ENCODE peak calls at places on chromosomes 12 and 14, in four cellular contexts. One of them, this sample, is unnamed.

GRCh38 chr14:45377201-45377600 is 124.2 kb upstream of the MIS18BP1 start:
- DNase-seq in astrocyte of the spinal cord: no peak
- DNase-seq in heart right ventricle: no peak
- DNase-seq in HL-60: no peak
- DNase-seq in this sample: no peak

GRCh38 chr12:3311027-3311402 is 180.0 kb upstream of the PRMT8 start:
- DNase-seq in heart right ventricle: no peak
- DNase-seq in HL-60: no peak
- DNase-seq in astrocyte of the spinal cord: peak; percentile 13
- DNase-seq in this sample: no peak

GRCh38 chr12:107126688-107127481 is 33.5 kb upstream of the CRY1 start:
- DNase-seq in HL-60: no peak
- DNase-seq in astrocyte of the spinal cord: peak; percentile 12
- DNase-seq in heart right ventricle: no peak
- DNase-seq in this sample: no peak

GRCh38 chr14:71646518-71646917 is 285.7 kb upstream of the RGS6 start:
- DNase-seq in heart right ventricle: no peak
- DNase-seq in astrocyte of the spinal cord: no peak
- DNase-seq in HL-60: no peak
- DNase-seq in this sample: no peak

GRCh38 chr14:35867280-35867629 is 41.1 kb downstream of the BRMS1L start:
- DNase-seq in heart right ventricle: no peak
- DNase-seq in HL-60: no peak
- DNase-seq in astrocyte of the spinal cord: no peak
- DNase-seq in this sample: no peak

GRCh38 chr12:2535583-2536187 is 259.1 kb upstream of the FKBP4 start:
- DNase-seq in HL-60: no peak
- DNase-seq in astrocyte of the spinal cord: peak; percentile 3
- DNase-seq in heart right ventricle: no peak
- DNase-seq in this sample: no peak

GRCh38 chr14:76964695-76965094 is 63.8 kb downstream of the IRF2BPL start:
- DNase-seq in astrocyte of the spinal cord: no peak
- DNase-seq in HL-60: no peak
- DNase-seq in heart right ventricle: no peak
- DNase-seq in this sample: no peak

GRCh38 chr12:120388711-120389431 is 19.9 kb upstream of the MSI1 start:
- DNase-seq in HL-60: no peak
- DNase-seq in heart right ventricle: no peak
- DNase-seq in astrocyte of the spinal cord: no peak
- DNase-seq in this sample: no peak

GRCh38 chr12:31736472-31736871 is 7.7 kb upstream of the AMN1 start:
- DNase-seq in astrocyte of the spinal cord: peak; percentile 82
- DNase-seq in heart right ventricle: no peak
- DNase-seq in HL-60: no peak
- DNase-seq in this sample: no peak

GRCh38 chr12:88388566-88389269 is 191.6 kb downstream of the KITLG start:
- DNase-seq in astrocyte of the spinal cord: peak; percentile 29
- DNase-seq in heart right ventricle: no peak
- DNase-seq in HL-60: peak; percentile 10
- DNase-seq in this sample: no peak

GRCh38 chr14:61568572-61569011 is 126.7 kb upstream of the HIF1A start:
- DNase-seq in astrocyte of the spinal cord: no peak
- DNase-seq in HL-60: peak; percentile 39
- DNase-seq in heart right ventricle: no peak
- DNase-seq in this sample: no peak

GRCh38 chr12:131755305-131756113 is 44.6 kb downstream of the SFSWAP start:
- DNase-seq in HL-60: no peak
- DNase-seq in astrocyte of the spinal cord: no peak
- DNase-seq in heart right ventricle: no peak
- DNase-seq in this sample: no peak

GRCh38 chr14:73457050-73457934 is 1.1 kb downstream of the NUMB start:
- DNase-seq in HL-60: no peak
- DNase-seq in heart right ventricle: peak; percentile 33
- DNase-seq in astrocyte of the spinal cord: peak; percentile 28
- DNase-seq in this sample: no peak

GRCh38 chr12:49979061-49979586 is 6.4 kb downstream of the AQP6 start:
- DNase-seq in HL-60: no peak
- DNase-seq in astrocyte of the spinal cord: no peak
- DNase-seq in heart right ventricle: no peak
- DNase-seq in this sample: no peak

GRCh38 chr14:77068515-77069200 is 29.4 kb upstream of the CIPC start:
- DNase-seq in heart right ventricle: no peak
- DNase-seq in astrocyte of the spinal cord: no peak
- DNase-seq in HL-60: no peak
- DNase-seq in this sample: no peak

GRCh38 chr14:103628221-103628683 is 759 bp upstream of the KLC1 start:
- DNase-seq in astrocyte of the spinal cord: peak; percentile 79
- DNase-seq in heart right ventricle: peak; percentile 65
- DNase-seq in HL-60: no peak
- DNase-seq in this sample: peak; percentile 44

GRCh38 chr14:23543403-23543802 is 8.2 kb downstream of the ZFHX2 start:
- DNase-seq in HL-60: no peak
- DNase-seq in heart right ventricle: no peak
- DNase-seq in astrocyte of the spinal cord: no peak
- DNase-seq in this sample: no peak

GRCh38 chr14:69711065-69711464 is 55.9 kb upstream of the SRSF5 start:
- DNase-seq in astrocyte of the spinal cord: no peak
- DNase-seq in HL-60: no peak
- DNase-seq in heart right ventricle: peak; percentile 77
- DNase-seq in this sample: no peak

GRCh38 chr14:56666716-56667115 is 87.1 kb downstream of the TMEM260 start:
- DNase-seq in astrocyte of the spinal cord: peak; percentile 60
- DNase-seq in heart right ventricle: no peak
- DNase-seq in HL-60: no peak
- DNase-seq in this sample: peak; percentile 4

GRCh38 chr14:45089813-45090212 is 5.9 kb downstream of the PRPF39 start:
- DNase-seq in HL-60: no peak
- DNase-seq in astrocyte of the spinal cord: peak; percentile 40
- DNase-seq in heart right ventricle: no peak
- DNase-seq in this sample: no peak

GRCh38 chr14:38593477-38593876 is 337.6 kb upstream of the CLEC14A start:
- DNase-seq in heart right ventricle: no peak
- DNase-seq in astrocyte of the spinal cord: no peak
- DNase-seq in HL-60: no peak
- DNase-seq in this sample: no peak

GRCh38 chr12:57046392-57046791 is 3.5 kb downstream of the MYO1A start:
- DNase-seq in HL-60: no peak
- DNase-seq in astrocyte of the spinal cord: no peak
- DNase-seq in heart right ventricle: no peak
- DNase-seq in this sample: no peak

GRCh38 chr12:116727261-116727660 is 10.6 kb downstream of the SPRING1 start:
- DNase-seq in astrocyte of the spinal cord: no peak
- DNase-seq in HL-60: no peak
- DNase-seq in heart right ventricle: no peak
- DNase-seq in this sample: no peak

GRCh38 chr14:33711761-33712160 is 239.1 kb downstream of the EGLN3 start:
- DNase-seq in astrocyte of the spinal cord: no peak
- DNase-seq in heart right ventricle: no peak
- DNase-seq in HL-60: no peak
- DNase-seq in this sample: no peak

GRCh38 chr12:124568431-124569374 is 1.3 kb upstream of the NCOR2 start:
- DNase-seq in astrocyte of the spinal cord: peak; percentile 98
- DNase-seq in HL-60: peak; percentile 77
- DNase-seq in heart right ventricle: peak; percentile 87
- DNase-seq in this sample: no peak

GRCh38 chr14:68986926-68987652 is 8.0 kb upstream of the ACTN1 start:
- DNase-seq in astrocyte of the spinal cord: no peak
- DNase-seq in heart right ventricle: no peak
- DNase-seq in HL-60: no peak
- DNase-seq in this sample: no peak

GRCh38 chr12:28164644-28165313 is 25.5 kb upstream of the CCDC91 start:
- DNase-seq in HL-60: no peak
- DNase-seq in heart right ventricle: no peak
- DNase-seq in astrocyte of the spinal cord: no peak
- DNase-seq in this sample: peak; percentile 61

DNA sequence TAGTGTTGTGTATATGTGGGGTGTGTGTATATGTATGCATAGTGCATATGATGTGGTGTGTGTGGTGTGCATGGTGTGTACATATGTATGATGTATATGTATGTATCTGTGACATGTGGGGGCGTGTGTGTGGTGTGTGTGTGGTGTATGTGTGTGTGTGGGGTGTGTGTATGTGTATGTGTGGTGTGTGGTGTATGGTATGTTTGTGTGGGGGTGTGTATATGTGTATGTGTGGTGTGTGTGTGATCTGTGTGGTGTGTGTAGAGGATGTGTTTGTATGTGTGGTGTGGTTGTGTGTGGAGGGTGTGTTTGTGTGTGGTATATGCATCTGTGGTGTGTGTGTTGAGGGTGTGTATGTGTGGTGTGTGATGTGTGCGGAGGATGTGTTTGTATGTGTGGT is 61.6 kb downstream of the CLMN start:
- DNase-seq in HL-60: no peak
- DNase-seq in heart right ventricle: no peak
- DNase-seq in astrocyte of the spinal cord: no peak
- DNase-seq in this sample: no peak
- H3K4me3 ChIP-seq in HL-60: no peak overlapping the region
- H3K4me3 ChIP-seq in heart right ventricle: no peak overlapping the region
- H3K4me3 ChIP-seq in astrocyte of the spinal cord: no peak overlapping the region
- H3K4me3 ChIP-seq in this sample: no peak overlapping the region

DNA sequence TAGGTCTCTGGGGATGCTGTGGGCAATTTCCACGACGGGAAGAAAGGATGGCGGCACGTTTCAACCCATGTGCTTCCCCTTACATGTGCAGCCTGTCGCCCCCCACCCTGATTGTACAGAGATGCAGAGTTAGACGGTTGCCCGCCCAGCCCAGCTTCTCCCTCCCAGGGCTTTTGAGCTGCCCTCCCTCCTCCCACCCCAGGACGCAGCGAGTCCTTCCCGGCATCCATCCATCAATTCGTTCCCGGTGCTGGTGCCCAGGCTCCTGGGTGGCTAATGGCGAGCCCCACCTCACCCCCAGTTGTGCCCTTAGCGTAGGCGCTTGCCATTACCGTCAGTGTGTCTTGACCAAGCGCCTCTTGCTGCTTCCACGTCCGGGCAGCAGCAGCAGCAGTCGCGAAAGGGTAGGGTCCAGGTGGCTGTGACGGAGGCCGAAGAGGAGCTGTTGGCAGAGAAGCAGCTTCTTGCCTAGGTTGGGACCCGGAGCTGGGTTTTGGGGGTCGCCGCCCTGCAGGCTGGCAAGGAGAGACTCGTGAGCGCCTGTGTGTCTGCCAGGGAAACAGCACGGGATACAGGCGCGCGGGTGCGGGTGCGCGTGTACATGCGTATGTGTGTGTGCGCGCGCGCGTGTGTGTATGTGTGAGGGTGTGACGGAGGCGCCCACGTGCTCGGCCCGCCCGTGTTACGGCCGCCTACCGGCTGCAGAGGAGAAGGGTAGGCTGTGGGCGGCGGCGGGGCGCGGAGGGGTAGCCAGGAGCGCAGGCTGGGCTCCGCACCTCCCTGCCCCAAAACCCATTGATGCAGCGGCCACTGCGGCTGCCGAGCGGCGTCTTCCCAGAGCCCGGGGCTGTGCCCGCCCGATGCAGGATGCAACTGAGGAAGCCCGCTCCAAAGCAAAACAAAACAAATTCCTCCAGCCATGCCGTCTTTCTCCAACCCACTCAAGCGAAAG is at the start of gene SLC6A15:
- DNase-seq in HL-60: no peak
- DNase-seq in astrocyte of the spinal cord: peak; percentile 84
- DNase-seq in heart right ventricle: no peak
- DNase-seq in this sample: no peak
- TF ChIP-seq CTCF in HL-60: no peak
- TF ChIP-seq CTCF in astrocyte of the spinal cord: peak; percentile 64
- TF ChIP-seq CTCF in heart right ventricle: no peak
- TF ChIP-seq CTCF in this sample: peak; percentile 35

GRCh38 chr14:63203618-63204406 is 431 bp upstream of the RHOJ start:
- DNase-seq in heart right ventricle: peak; percentile 95
- DNase-seq in HL-60: no peak
- DNase-seq in astrocyte of the spinal cord: peak; percentile 98
- DNase-seq in this sample: peak; percentile 49
- H3K4me3 ChIP-seq in heart right ventricle: peak overlapping the region; percentile 64
- H3K4me3 ChIP-seq in HL-60: peak overlapping the region; percentile 1
- H3K4me3 ChIP-seq in astrocyte of the spinal cord: peak overlapping the region; percentile 60
- H3K4me3 ChIP-seq in this sample: peak overlapping the region; percentile 50

GRCh38 chr12:6752931-6753771 is at the start of gene MLF2:
- DNase-seq in astrocyte of the spinal cord: peak; percentile 100
- DNase-seq in heart right ventricle: peak; percentile 99
- DNase-seq in HL-60: peak; percentile 95
- DNase-seq in this sample: peak; percentile 81

GRCh38 chr12:6750506-6750905 is 2.4 kb downstream of the MLF2 start:
- DNase-seq in heart right ventricle: no peak
- DNase-seq in astrocyte of the spinal cord: no peak
- DNase-seq in HL-60: no peak
- DNase-seq in this sample: no peak

GRCh38 chr12:6751767-6752166 is 1.2 kb downstream of the MLF2 start:
- DNase-seq in astrocyte of the spinal cord: no peak
- DNase-seq in HL-60: no peak
- DNase-seq in heart right ventricle: no peak
- DNase-seq in this sample: no peak

GRCh38 chr12:6753772-6754356 is 923 bp upstream of the MLF2 start:
- DNase-seq in heart right ventricle: peak; percentile 29
- DNase-seq in HL-60: no peak
- DNase-seq in astrocyte of the spinal cord: no peak
- DNase-seq in this sample: no peak

DNA sequence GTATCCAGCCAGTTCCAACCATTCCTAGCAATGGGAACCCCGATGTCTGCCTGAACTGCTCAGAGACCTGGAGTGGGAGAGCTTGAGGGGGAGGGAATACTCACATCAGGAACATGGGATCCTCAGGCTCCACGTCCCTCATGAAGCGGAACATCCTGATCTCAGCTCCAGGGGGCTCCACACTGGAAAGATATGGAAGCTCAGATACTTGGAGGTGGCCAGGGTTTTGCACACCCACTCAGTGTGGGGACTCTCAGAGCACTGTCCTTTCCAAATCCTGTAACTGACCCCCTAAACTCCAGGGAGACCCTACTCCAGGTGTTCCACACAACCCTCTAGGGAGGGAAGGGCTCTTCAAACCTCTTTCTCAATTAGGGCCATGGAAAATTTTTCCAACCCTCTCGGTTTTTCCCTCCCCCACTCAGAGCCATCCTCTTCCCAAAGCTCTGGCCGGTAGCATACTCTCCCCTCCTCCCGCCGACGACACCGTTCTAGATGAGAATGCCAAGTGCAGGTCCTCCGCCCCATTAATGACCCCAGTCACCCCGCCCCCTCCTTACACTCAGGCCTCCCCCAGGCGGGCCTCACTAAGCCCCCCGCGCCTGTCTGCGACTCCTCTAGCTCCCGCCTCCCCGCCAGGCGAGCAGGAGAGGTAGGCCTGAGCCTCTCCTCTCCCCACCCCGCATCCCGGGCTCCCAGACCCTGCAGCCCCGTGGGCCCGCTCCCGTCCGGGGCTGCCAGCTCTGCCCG is 585 bp downstream of the MLF2 start:
- DNase-seq in heart right ventricle: peak; percentile 49
- DNase-seq in HL-60: no peak
- DNase-seq in astrocyte of the spinal cord: peak; percentile 52
- DNase-seq in this sample: no peak
- TF ChIP-seq CTCF in heart right ventricle: no peak
- TF ChIP-seq CTCF in HL-60: no peak
- TF ChIP-seq CTCF in astrocyte of the spinal cord: peak; percentile 61
- TF ChIP-seq CTCF in this sample: peak; percentile 46

This sample was measured in epithelial cell of proximal tubule.